ENCODE peak calls at places on chromosomes 1 and 21, in five cellular contexts. X is adrenal gland, N is PC-3, P is colonic mucosa, C is thoracic aorta. K is an unnamed sample. For H3K4me1, the result is how much of the 10 kb centered on the place peaks cover.

GRCh38 chr1:85975770-85976386 is 180.7 kb downstream of the COL24A1 start:
- DNase-seq in C (no peak), X (no peak), N (no peak), P (no peak), K (no peak)

GRCh38 chr1:115411388-115412063 is 73.5 kb upstream of the NGF start:
- DNase-seq in X (peak), N (peak), P (no peak), C (no peak), K (no peak)

GRCh38 chr1:77202746-77203145 is 16.5 kb downstream of the PIGK start:
- DNase-seq in X (no peak), N (no peak), P (no peak), C (no peak), K (no peak)

GRCh38 chr1:167821356-167821685 is 92.6 kb downstream of the ADCY10 start:
- DNase-seq in N (no peak), P (no peak), X (no peak), C (no peak), K (no peak)

GRCh38 chr1:206843626-206844025 is 21.8 kb upstream of the IL20 start:
- DNase-seq in P (no peak), X (no peak), C (no peak), N (no peak), K (no peak)

GRCh38 chr21:42534361-42534900 is 20.8 kb downstream of the SLC37A1 start:
- DNase-seq in C (no peak), X (peak), N (no peak), P (no peak), K (peak)

GRCh38 chr21:23578027-23578426 is 2029.3 kb downstream of the MRPL39 start:
- DNase-seq in N (no peak), C (no peak), X (no peak), P (no peak), K (no peak)

GRCh38 chr1:209988706-209989105 is 50.7 kb downstream of the SYT14 start:
- DNase-seq in C (no peak), X (no peak), N (peak), P (no peak), K (no peak)

GRCh38 chr1:108199231-108199657 is 899 bp downstream of the SLC25A24 start:
- DNase-seq in N (peak), X (peak), P (peak), C (no peak), K (no peak)

GRCh38 chr21:38147391-38147790 is 109.4 kb upstream of the KCNJ15 start:
- DNase-seq in N (no peak), P (no peak), C (no peak), X (no peak), K (no peak)

GRCh38 chr21:38266732-38267131 is 9.9 kb downstream of the KCNJ15 start:
- DNase-seq in N (peak), C (no peak), X (no peak), P (no peak), K (no peak)

GRCh38 chr1:41823453-41823852 is 95.3 kb downstream of the HIVEP3 start:
- DNase-seq in N (peak), P (no peak), X (no peak), C (no peak), K (no peak)

GRCh38 chr1:200362421-200362820 is 47.4 kb downstream of the ZNF281 start:
- DNase-seq in P (no peak), N (no peak), X (no peak), C (no peak), K (no peak)

GRCh38 chr1:152501704-152502103 is 8.9 kb upstream of the LCE5A start:
- DNase-seq in P (no peak), X (no peak), C (no peak), N (peak), K (no peak)

GRCh38 chr1:3902546-3902945 is 2.5 kb upstream of the C1orf174 start:
- DNase-seq in X (no peak), P (no peak), N (no peak), C (no peak), K (no peak)

GRCh38 chr1:224333309-224333926 is 3.4 kb upstream of the NVL start:
- DNase-seq in X (peak), P (peak), N (peak), C (no peak), K (peak)

GRCh38 chr1:170668301-170668789 is 4.4 kb downstream of the PRRX1 start:
- DNase-seq in N (no peak), C (no peak), P (no peak), X (no peak), K (no peak)

GRCh38 chr1:55685560-55685959 is 470.4 kb upstream of the USP24 start:
- DNase-seq in N (no peak), C (no peak), X (no peak), P (no peak), K (peak)

GRCh38 chr21:46347791-46348381 is 23.9 kb downstream of the PCNT start:
- DNase-seq in P (no peak), N (no peak), X (peak), C (no peak), K (no peak)

GRCh38 chr1:18118078-18118477 is 10.5 kb downstream of the IGSF21 start:
- DNase-seq in P (no peak), N (no peak), X (peak), C (no peak), K (no peak)

GRCh38 chr1:113109908-113110554 is 37.0 kb downstream of the LRIG2 start:
- DNase-seq in X (peak), N (peak), P (no peak), C (no peak), K (peak)

GRCh38 chr1:38898653-38899230 is 17.4 kb upstream of the GJA9 start:
- DNase-seq in X (no peak), N (peak), C (no peak), P (no peak), K (no peak)

GRCh38 chr1:205257735-205258134 is 30.0 kb downstream of the TMCC2 start:
- DNase-seq in C (no peak), X (no peak), P (no peak), N (no peak), K (no peak)

GRCh38 chr1:219379691-219380090 is 206.0 kb downstream of the LYPLAL1 start:
- DNase-seq in C (no peak), P (no peak), N (no peak), X (no peak), K (no peak)

GRCh38 chr1:75257424-75257823 is 123.2 kb downstream of the LHX8 start:
- DNase-seq in X (no peak), C (no peak), N (no peak), P (no peak), K (no peak)

GRCh38 chr1:211589782-211590721 is 11.1 kb upstream of the SLC30A1 start:
- DNase-seq in X (peak), C (no peak), P (no peak), N (no peak), K (no peak)

GRCh38 chr1:236734141-236734765 is 48.0 kb downstream of the ACTN2 start:
- DNase-seq in X (no peak), C (no peak), N (no peak), P (no peak), K (no peak)

GRCh38 chr1:92291372-92291999 is 7.3 kb downstream of the GLMN start:
- DNase-seq in N (peak), C (no peak), X (peak), P (no peak), K (no peak)

GRCh38 chr21:25670726-25671125 is 31.7 kb downstream of the JAM2 start:
- DNase-seq in X (no peak), C (no peak), N (no peak), P (no peak), K (no peak)

GRCh38 chr21:15491100-15491499 is 238.7 kb upstream of the USP25 start:
- DNase-seq in P (no peak), C (no peak), X (no peak), N (no peak), K (no peak)

GRCh38 chr1:180778782-180779398 is 133.8 kb upstream of the KIAA1614 start:
- DNase-seq in N (peak), X (no peak), P (peak), C (no peak), K (no peak)

GRCh38 chr1:185291647-185292046 is 25.4 kb downstream of the IVNS1ABP start:
- DNase-seq in X (no peak), N (no peak), P (no peak), C (no peak), K (no peak)

GRCh38 chr21:14773777-14774345 is 227.7 kb upstream of the SAMSN1 start:
- DNase-seq in C (no peak), N (peak), X (peak), P (peak), K (peak)

GRCh38 chr1:60894121-60894520 is 188.2 kb upstream of the NFIA start:
- DNase-seq in P (peak), X (no peak), C (no peak), N (no peak), K (peak)

GRCh38 chr1:171751208-171751607 is 9.3 kb upstream of the VAMP4 start:
- DNase-seq in C (no peak), N (no peak), X (no peak), P (no peak), K (no peak)

GRCh38 chr21:40846057-40846456 is 901 bp downstream of the DSCAM start:
- DNase-seq in X (no peak), C (no peak), N (peak), P (no peak), K (no peak)

GRCh38 chr21:40847956-40848355 is 998 bp upstream of the DSCAM start:
- DNase-seq in C (no peak), X (no peak), N (no peak), P (no peak), K (no peak)

GRCh38 chr21:40844935-40845334 is 2.0 kb downstream of the DSCAM start:
- DNase-seq in X (no peak), N (no peak), C (no peak), P (no peak), K (no peak)

GRCh38 chr21:40845621-40846020 is 1.3 kb downstream of the DSCAM start:
- DNase-seq in C (no peak), P (no peak), X (no peak), N (peak), K (no peak)

GRCh38 chr21:40846566-40847411 is at the start of gene DSCAM:
- DNase-seq in C (no peak), N (no peak), X (no peak), P (no peak), K (no peak)
- TF ChIP-seq CTCF in C (no peak), N (no peak), X (no peak), P (no peak), K (no peak)

GRCh38 chr1:9319789-9320519 is 27.3 kb downstream of the SPSB1 start:
- DNase-seq in C (no peak), P (no peak), X (no peak), N (no peak), K (no peak)

GRCh38 chr1:9320520-9321479 is 28.1 kb downstream of the SPSB1 start:
- DNase-seq in P (no peak), X (no peak), N (no peak), C (no peak), K (no peak)

GRCh38 chr1:9317591-9318331 is 25.1 kb downstream of the SPSB1 start:
- DNase-seq in X (peak), P (no peak), N (peak), C (no peak), K (no peak)

GRCh38 chr1:9321480-9321849 is 28.8 kb downstream of the SPSB1 start:
- DNase-seq in C (no peak), P (no peak), X (peak), N (no peak), K (no peak)

GRCh38 chr1:9319208-9319788 is 26.6 kb downstream of the SPSB1 start:
- DNase-seq in P (no peak), X (no peak), C (no peak), N (no peak), K (no peak)
- H3K4me1 ChIP-seq in P (under half), X (under half), C (half or more), N (under half), K (under half)

GRCh38 chr1:29256979-29257804 is 20.9 kb downstream of the PTPRU start:
- DNase-seq in P (no peak), X (no peak), C (no peak), N (no peak), K (peak)
- TF ChIP-seq CTCF in P (no peak), X (no peak), C (no peak), N (no peak), K (no peak)

GRCh38 chr1:29167904-29168303 is 13.8 kb downstream of the SRSF4 start:
- DNase-seq in X (no peak), N (no peak), C (no peak), P (no peak), K (no peak)
- H3K4me1 ChIP-seq in X (under half), N (under half), C (under half), P (under half), K (under half)

GRCh38 chr1:44784094-44785026 is 3.6 kb downstream of the BEST4 start:
- DNase-seq in N (no peak), X (peak), P (no peak), C (no peak), K (peak)

GRCh38 chr1:44785501-44786137 is 2.4 kb downstream of the BEST4 start:
- DNase-seq in N (no peak), X (no peak), C (no peak), P (no peak), K (no peak)

GRCh38 chr1:44786138-44786840 is 1.7 kb downstream of the BEST4 start:
- DNase-seq in P (peak), X (peak), N (peak), C (no peak), K (peak)

GRCh38 chr1:44783697-44784093 is 4.3 kb downstream of the BEST4 start:
- DNase-seq in C (no peak), N (no peak), X (no peak), P (no peak), K (no peak)

GRCh38 chr1:44785027-44785376 is 3.0 kb downstream of the BEST4 start:
- DNase-seq in C (no peak), X (no peak), N (no peak), P (no peak), K (no peak)
- TF ChIP-seq CTCF in C (no peak), X (no peak), N (no peak), P (no peak), K (no peak)

DNA sequence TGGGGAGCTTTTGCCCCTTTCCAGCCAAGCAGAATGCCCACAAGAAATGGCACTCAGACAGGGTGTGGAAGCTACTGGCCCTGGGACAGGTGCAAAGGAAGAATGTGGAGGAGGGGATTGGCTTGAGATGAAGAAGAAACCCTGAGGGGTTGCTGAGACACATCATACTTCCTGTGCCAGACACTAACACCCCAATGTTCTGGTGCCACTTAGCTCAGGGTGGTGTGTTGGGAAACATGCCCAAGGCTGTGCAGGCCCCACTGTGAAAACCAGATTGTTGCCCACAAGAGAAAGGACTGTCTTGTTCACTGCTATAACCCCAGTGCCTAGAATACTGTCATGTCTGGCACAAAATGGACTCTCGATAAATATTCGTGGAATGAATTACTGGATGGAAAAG is 9.9 kb upstream of the PAQR6 start:
- DNase-seq in C (no peak), N (no peak), P (no peak), X (no peak), K (peak)
- H3K4me1 ChIP-seq in C (under half), N (under half), P (under half), X (under half), K (under half)

DNA sequence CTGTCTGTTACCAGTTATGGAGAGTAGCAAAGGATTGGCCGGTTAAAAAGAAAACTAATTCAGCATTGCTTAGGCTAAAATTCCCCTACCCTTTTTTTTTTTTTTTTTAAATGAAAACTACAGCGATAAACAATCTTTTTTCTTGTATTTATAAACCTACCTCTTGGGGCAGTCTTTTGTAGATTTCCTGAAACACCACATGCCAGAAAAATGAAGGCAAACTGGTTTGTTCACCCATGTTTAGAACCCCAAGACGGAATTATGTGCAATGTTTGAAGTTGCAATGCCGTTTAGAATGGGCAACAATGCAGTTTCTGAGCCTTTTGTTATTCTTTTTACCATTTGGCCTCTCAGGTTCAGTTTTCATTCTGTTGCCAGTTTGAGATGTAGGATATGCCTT is 59.1 kb downstream of the PRDM2 start:
- DNase-seq in N (peak), P (no peak), X (no peak), C (no peak), K (no peak)
- TF ChIP-seq CTCF in N (peak), P (no peak), X (no peak), C (no peak), K (no peak)

GRCh38 chr1:183898001-183898396 is 93.1 kb downstream of the RGL1 start:
- DNase-seq in C (no peak), P (no peak), N (no peak), X (no peak), K (no peak)

GRCh38 chr1:183893561-183894289 is 88.8 kb downstream of the RGL1 start:
- DNase-seq in X (no peak), P (no peak), N (no peak), C (no peak), K (no peak)

GRCh38 chr1:183898610-183899009 is 93.7 kb downstream of the RGL1 start:
- DNase-seq in P (no peak), C (no peak), N (no peak), X (no peak), K (no peak)

GRCh38 chr1:183894290-183894565 is 89.3 kb downstream of the RGL1 start:
- DNase-seq in N (no peak), X (no peak), P (no peak), C (no peak), K (no peak)

GRCh38 chr1:183896466-183897026 is 91.6 kb downstream of the RGL1 start:
- DNase-seq in P (no peak), X (peak), N (peak), C (no peak), K (no peak)
- H3K4me1 ChIP-seq in P (under half), X (under half), N (under half), C (under half), K (under half)

GRCh38 chr1:37448185-37448584 is 26.2 kb upstream of the ZC3H12A start:
- DNase-seq in X (no peak), C (no peak), P (no peak), N (peak), K (no peak)
- TF ChIP-seq CTCF in X (no peak), C (no peak), P (no peak), N (no peak), K (no peak)

GRCh38 chr1:156750191-156750931 is 1.1 kb downstream of the HDGF start:
- DNase-seq in P (peak), C (no peak), X (peak), N (peak), K (no peak)
- H3K4me1 ChIP-seq in P (under half), C (under half), X (half or more), N (half or more), K (under half)

K was measured in BE2C.